ENCODE peak calls at places on chromosomes 6 and 20, in seven cellular contexts. R is suprapubic skin; J is NCI-H2171; E is NCI-H2081; M is activated T-cell treated with anti-CD3 and anti-CD28 coated beads for 24 hours; Q is A549; Z is stimulated activated CD4-positive, alpha-beta T cell treated with anti-CD3 and anti-CD28 coated beads, Interleukin-1b, Interleukin-23, amount 100 ng/mL, for 24 hours. W is an unnamed sample.

GRCh38 chr6:56417823-56418222 is 170.4 kb upstream of the COL21A1 start:
- DNase-seq in Z (no peak), Q (no peak), R (no peak), J (no peak), M (no peak), E (no peak), W (no peak)

GRCh38 chr6:144778056-144778455 is 492.9 kb downstream of the UTRN start:
- DNase-seq in J (no peak), E (no peak), M (no peak), Q (no peak), Z (no peak), R (no peak), W (no peak)

GRCh38 chr6:15504581-15505350 is 158.1 kb downstream of the DTNBP1 start:
- DNase-seq in Z (no peak), J (peak; percentile 45), R (peak; percentile 85), M (no peak), Q (no peak), E (peak; percentile 43), W (no peak)

GRCh38 chr6:101259446-101259845 is 134.1 kb upstream of the GRIK2 start:
- DNase-seq in E (no peak), Q (no peak), R (no peak), J (no peak), M (no peak), Z (no peak), W (no peak)

GRCh38 chr6:52839124-52840055 is 1.2 kb downstream of the GSTA5 start:
- DNase-seq in R (no peak), J (peak; percentile 2), Q (peak; percentile 76), Z (peak; percentile 18), M (peak; percentile 37), E (peak; percentile 49), W (peak; percentile 16)

GRCh38 chr6:28988536-28989415 is 16.3 kb downstream of the ZNF311 start:
- DNase-seq in E (peak; percentile 50), Z (peak; percentile 39), Q (peak; percentile 36), R (no peak), J (no peak), M (peak; percentile 67), W (peak; percentile 52)

GRCh38 chr20:44891826-44892225 is 6.3 kb downstream of the YWHAB start:
- DNase-seq in M (no peak), R (no peak), J (no peak), Z (no peak), Q (no peak), E (no peak), W (no peak)

GRCh38 chr6:20227350-20227749 is 15.1 kb upstream of the MBOAT1 start:
- DNase-seq in R (no peak), Z (no peak), J (no peak), Q (no peak), E (no peak), M (no peak), W (no peak)

GRCh38 chr20:43722153-43722505 is 4.7 kb downstream of the GTSF1L start:
- DNase-seq in Q (no peak), Z (peak; percentile 16), R (no peak), M (peak; percentile 35), J (no peak), E (no peak), W (peak; percentile 45)

GRCh38 chr6:89452269-89452668 is 19.3 kb downstream of the ANKRD6 start:
- DNase-seq in R (no peak), M (no peak), Z (no peak), J (no peak), E (no peak), Q (no peak), W (no peak)

GRCh38 chr20:56447227-56447626 is 21.2 kb upstream of the RTF2 start:
- DNase-seq in R (no peak), M (no peak), E (no peak), Z (no peak), Q (no peak), J (no peak), W (no peak)

GRCh38 chr6:136535017-136535416 is 15.2 kb downstream of the MAP7 start:
- DNase-seq in M (no peak), R (no peak), Q (no peak), Z (no peak), J (no peak), E (no peak), W (no peak)

GRCh38 chr6:13522639-13523038 is 35.2 kb upstream of the GFOD1 start:
- DNase-seq in M (no peak), E (no peak), Q (no peak), J (no peak), Z (no peak), R (no peak), W (no peak)

GRCh38 chr6:143034689-143035334 is 25.9 kb upstream of the AIG1 start:
- DNase-seq in J (no peak), M (no peak), Q (no peak), Z (no peak), R (no peak), E (no peak), W (no peak)

GRCh38 chr6:135869857-135870256 is 18.4 kb downstream of the PDE7B start:
- DNase-seq in E (no peak), Z (no peak), J (no peak), R (no peak), M (no peak), Q (no peak), W (no peak)

GRCh38 chr6:16684896-16685554 is 76.2 kb downstream of the ATXN1 start:
- DNase-seq in Z (peak; percentile 73), J (no peak), R (no peak), M (peak; percentile 88), E (no peak), Q (peak; percentile 55), W (no peak)

GRCh38 chr6:137870744-137871247 is 3.7 kb downstream of the TNFAIP3 start:
- DNase-seq in R (no peak), M (peak; percentile 40), Q (no peak), J (no peak), E (no peak), Z (no peak), W (peak; percentile 25)

GRCh38 chr6:31293343-31293742 is 21.5 kb upstream of the HLA-C start:
- DNase-seq in M (no peak), Q (no peak), J (no peak), R (no peak), Z (no peak), E (no peak), W (no peak)

GRCh38 chr6:101401792-101402617 is 8.5 kb downstream of the GRIK2 start:
- DNase-seq in Q (no peak), E (peak; percentile 65), J (peak; percentile 62), R (no peak), M (no peak), Z (no peak), W (no peak)

GRCh38 chr6:89237158-89237557 is 20.0 kb upstream of the GABRR1 start:
- DNase-seq in Q (no peak), J (no peak), E (no peak), R (no peak), Z (no peak), M (no peak), W (no peak)

GRCh38 chr6:1613631-1614447 is 4.1 kb downstream of the FOXC1 start:
- DNase-seq in J (no peak), R (no peak), E (no peak), Z (no peak), M (no peak), Q (no peak), W (no peak)

GRCh38 chr6:16338577-16339262 is 100.3 kb downstream of the GMPR start:
- DNase-seq in E (no peak), R (peak; percentile 91), J (peak; percentile 57), M (no peak), Z (no peak), Q (peak; percentile 58), W (no peak)

GRCh38 chr6:144745434-144745833 is 460.3 kb downstream of the UTRN start:
- DNase-seq in M (no peak), Q (no peak), Z (no peak), R (no peak), E (peak; percentile 40), J (peak; percentile 65), W (no peak)

GRCh38 chr6:141540207-141540606 is 592.5 kb upstream of the GJE1 start:
- DNase-seq in Q (no peak), E (no peak), M (no peak), Z (no peak), J (no peak), R (no peak), W (no peak)

GRCh38 chr6:13446371-13446770 is 41.0 kb downstream of the GFOD1 start:
- DNase-seq in J (no peak), Z (no peak), Q (no peak), R (no peak), M (no peak), E (no peak), W (no peak)

GRCh38 chr6:113632220-113632864 is 224.8 kb upstream of the MARCKS start:
- DNase-seq in Q (peak; percentile 77), J (peak; percentile 40), E (no peak), M (peak; percentile 20), Z (peak; percentile 6), R (peak; percentile 73), W (no peak)

GRCh38 chr20:49591217-49591865 is 23.4 kb upstream of the PTGIS start:
- DNase-seq in E (no peak), J (no peak), Z (no peak), R (no peak), M (no peak), Q (no peak), W (no peak)

GRCh38 chr6:119348308-119349040 is 1.1 kb downstream of the MAN1A1 start:
- DNase-seq in J (no peak), Z (peak; percentile 14), E (peak; percentile 5), M (peak; percentile 16), R (peak; percentile 70), Q (no peak), W (peak; percentile 29)

GRCh38 chr6:27260836-27261375 is 13.4 kb downstream of the PRSS16 start:
- DNase-seq in M (no peak), J (no peak), Q (no peak), R (no peak), E (no peak), Z (no peak), W (no peak)

GRCh38 chr20:3141757-3142156 is 17.9 kb downstream of the FASTKD5 start:
- DNase-seq in J (no peak), E (no peak), Z (no peak), Q (no peak), M (no peak), R (no peak), W (no peak)

GRCh38 chr20:2932497-2932896 is 59.2 kb downstream of the PTPRA start:
- DNase-seq in Z (no peak), R (no peak), M (no peak), E (no peak), Q (no peak), J (peak; percentile 37), W (no peak)

GRCh38 chr6:141248056-141248799 is 884.5 kb upstream of the GJE1 start:
- DNase-seq in E (no peak), M (no peak), Z (no peak), R (no peak), J (no peak), Q (no peak), W (no peak)

GRCh38 chr6:111793711-111794111 is 79.5 kb downstream of the FYN start:
- DNase-seq in M (no peak), Z (no peak), J (no peak), R (no peak), E (no peak), Q (no peak), W (no peak)

GRCh38 chr20:57261488-57262243 is 4.8 kb downstream of the BMP7 start:
- DNase-seq in E (no peak), M (no peak), Z (no peak), J (no peak), Q (no peak), R (no peak), W (no peak)

GRCh38 chr6:146892283-146892612 is 293.5 kb downstream of the ADGB start:
- DNase-seq in Q (no peak), Z (no peak), M (no peak), R (no peak), J (no peak), E (no peak), W (no peak)

GRCh38 chr20:51311636-51312479 is 230.7 kb downstream of the NFATC2 start:
- DNase-seq in J (no peak), M (no peak), Q (no peak), R (no peak), E (no peak), Z (no peak), W (no peak)

GRCh38 chr20:53828673-53829085 is 235.0 kb upstream of the ZNF217 start:
- DNase-seq in R (no peak), M (no peak), Z (no peak), J (peak; percentile 42), Q (peak; percentile 84), E (no peak), W (no peak)

W was measured in effector CD8-positive, alpha-beta T cell.